ENCODE peak calls at places on chromosomes 3 and 15, in eight cellular contexts. D is NCI-H774; S is GDM1; M is hypothalamus; K is stimulated activated CD4-positive, alpha-beta T cell treated with anti-CD3 and anti-CD28 coated beads, TNF-alpha, amount 100 ng/mL, for 24 hours; F is stimulated activated CD8-positive, alpha-beta memory T cell treated with anti-CD3 and anti-CD28 coated beads, Interleukin-15, amount 100 ng/mL, for 4 hours; X is activated CD4-positive, alpha-beta T cell treated with anti-CD3 and anti-CD28 coated beads, Interleukin-2, amount 50 U/mL, for 1 hour; J is activated naive CD8-positive, alpha-beta T cell treated with anti-CD3 and anti-CD28 coated beads, Interleukin-2, amount 10 ng/mL, durations not matched to agents 7 days and 5 days. N is an unnamed sample.

GRCh38 chr3:161415506-161416231 is 44.4 kb upstream of the SPTSSB start:
- DNase-seq in D (peak; percentile 63), S (no peak), M (no peak), K (no peak), F (no peak), X (no peak), J (no peak), N (no peak)

GRCh38 chr15:89090791-89091666 is 2.8 kb downstream of the ABHD2 start:
- DNase-seq in D (no peak), S (peak; percentile 55), M (no peak), K (peak; percentile 38), F (no peak), X (peak; percentile 37), J (no peak), N (no peak)

GRCh38 chr15:87755226-87755625 is 501.3 kb downstream of the NTRK3 start:
- DNase-seq in D (peak; percentile 56), S (no peak), M (no peak), K (no peak), F (no peak), X (no peak), J (no peak), N (peak; percentile 42)

GRCh38 chr3:193701896-193702644 is 109.1 kb downstream of the OPA1 start:
- DNase-seq in D (no peak), S (peak; percentile 63), M (no peak), K (no peak), F (no peak), X (no peak), J (no peak), N (no peak)

GRCh38 chr3:67489816-67490215 is 164.6 kb downstream of the SUCLG2 start:
- DNase-seq in D (no peak), S (no peak), M (no peak), K (no peak), F (no peak), X (no peak), J (no peak), N (no peak)

GRCh38 chr3:27521179-27521871 is 37.1 kb upstream of the SLC4A7 start:
- DNase-seq in D (no peak), S (no peak), M (no peak), K (no peak), F (no peak), X (no peak), J (no peak), N (no peak)

GRCh38 chr15:72784233-72784876 is 797 bp upstream of the ADPGK start:
- DNase-seq in D (peak; percentile 70), S (peak; percentile 63), M (no peak), K (no peak), F (no peak), X (no peak), J (no peak), N (peak; percentile 73)

GRCh38 chr3:149592758-149593240 is 65.0 kb downstream of the WWTR1 start:
- DNase-seq in D (no peak), S (no peak), M (no peak), K (no peak), F (no peak), X (no peak), J (no peak), N (no peak)

GRCh38 chr15:44775923-44776322 is 39.6 kb downstream of the TRIM69 start:
- DNase-seq in D (peak; percentile 14), S (no peak), M (peak; percentile 1), K (no peak), F (no peak), X (no peak), J (no peak), N (peak; percentile 3)

GRCh38 chr15:52480990-52481389 is 47.7 kb downstream of the MYO5A start:
- DNase-seq in D (no peak), S (no peak), M (no peak), K (no peak), F (no peak), X (no peak), J (no peak), N (no peak)

GRCh38 chr15:97316362-97316761 is 644.1 kb upstream of the ARRDC4 start:
- DNase-seq in D (no peak), S (no peak), M (no peak), K (no peak), F (no peak), X (no peak), J (no peak), N (no peak)

GRCh38 chr3:170651260-170651845 is 65.5 kb upstream of the SLC7A14 start:
- DNase-seq in D (no peak), S (no peak), M (no peak), K (no peak), F (no peak), X (no peak), J (no peak), N (no peak)

GRCh38 chr15:43748376-43748775 is 2.1 kb downstream of the PDIA3 start:
- DNase-seq in D (no peak), S (no peak), M (no peak), K (no peak), F (no peak), X (no peak), J (no peak), N (no peak)

GRCh38 chr15:68463996-68464395 is 32.0 kb upstream of the ITGA11 start:
- DNase-seq in D (no peak), S (no peak), M (no peak), K (no peak), F (no peak), X (no peak), J (no peak), N (no peak)

GRCh38 chr3:126851934-126852333 is 131.0 kb upstream of the PLXNA1 start:
- DNase-seq in D (no peak), S (no peak), M (no peak), K (no peak), F (no peak), X (no peak), J (no peak), N (no peak)

GRCh38 chr3:115986555-115987207 is 363.4 kb downstream of the GAP43 start:
- DNase-seq in D (no peak), S (no peak), M (no peak), K (no peak), F (no peak), X (no peak), J (no peak), N (no peak)

GRCh38 chr15:86139828-86140227 is 60.2 kb downstream of the AGBL1 start:
- DNase-seq in D (no peak), S (no peak), M (no peak), K (peak; percentile 22), F (no peak), X (no peak), J (peak; percentile 26), N (no peak)

GRCh38 chr15:27241942-27242341 is 271.0 kb downstream of the GABRG3 start:
- DNase-seq in D (no peak), S (no peak), M (no peak), K (no peak), F (no peak), X (no peak), J (no peak), N (no peak)

GRCh38 chr3:125990253-125990970 is 21.4 kb downstream of the ROPN1B start:
- DNase-seq in D (peak; percentile 69), S (no peak), M (peak; percentile 82), K (peak; percentile 77), F (peak; percentile 36), X (peak; percentile 54), J (peak; percentile 81), N (no peak)

GRCh38 chr3:5213574-5213966 is 26.1 kb downstream of the EDEM1 start:
- DNase-seq in D (no peak), S (no peak), M (no peak), K (no peak), F (no peak), X (no peak), J (no peak), N (no peak)

GRCh38 chr3:14445773-14446172 is 43.4 kb downstream of the SLC6A6 start:
- DNase-seq in D (no peak), S (no peak), M (no peak), K (no peak), F (no peak), X (no peak), J (no peak), N (no peak)

GRCh38 chr15:77557178-77557960 is 75.3 kb downstream of the LINGO1 start:
- DNase-seq in D (no peak), S (no peak), M (no peak), K (no peak), F (no peak), X (no peak), J (no peak), N (no peak)

GRCh38 chr3:147419062-147419701 is 10.0 kb downstream of the ZIC1 start:
- DNase-seq in D (peak; percentile 33), S (no peak), M (peak; percentile 74), K (no peak), F (no peak), X (no peak), J (no peak), N (no peak)